ENCODE peak calls at places on chromosomes 13 and 19, in six cellular contexts. One of them, this sample, is unnamed. For H3K36me3, the result is how much of the 10 kb centered on the place peaks cover.

GRCh38 chr13:112891477-112892401 is 77.3 kb upstream of the MCF2L start:
- DNase-seq in cardiac muscle cell: no peak
- DNase-seq in left ventricle myocardium inferior: no peak
- DNase-seq in stomach: peak
- DNase-seq in uterus: no peak
- DNase-seq in heart left ventricle: no peak
- DNase-seq in this sample: no peak

GRCh38 chr13:44474122-44474910 is 100.7 kb downstream of the SERP2 start:
- DNase-seq in cardiac muscle cell: peak
- DNase-seq in left ventricle myocardium inferior: no peak
- DNase-seq in stomach: no peak
- DNase-seq in uterus: no peak
- DNase-seq in heart left ventricle: no peak
- DNase-seq in this sample: no peak

GRCh38 chr19:49542446-49542845 is 14.6 kb downstream of the RCN3 start:
- DNase-seq in cardiac muscle cell: no peak
- DNase-seq in left ventricle myocardium inferior: no peak
- DNase-seq in stomach: no peak
- DNase-seq in uterus: no peak
- DNase-seq in heart left ventricle: no peak
- DNase-seq in this sample: no peak

GRCh38 chr13:77563110-77563509 is 27.6 kb downstream of the SCEL start:
- DNase-seq in cardiac muscle cell: peak
- DNase-seq in left ventricle myocardium inferior: no peak
- DNase-seq in stomach: no peak
- DNase-seq in uterus: no peak
- DNase-seq in heart left ventricle: no peak
- DNase-seq in this sample: no peak

GRCh38 chr19:52942371-52943133 is 19.3 kb upstream of the ZNF888 start:
- DNase-seq in cardiac muscle cell: peak
- DNase-seq in left ventricle myocardium inferior: peak
- DNase-seq in stomach: peak
- DNase-seq in uterus: peak
- DNase-seq in heart left ventricle: peak
- DNase-seq in this sample: peak

GRCh38 chr19:31344403-31344802 is 4.8 kb downstream of the TSHZ3 start:
- DNase-seq in cardiac muscle cell: no peak
- DNase-seq in left ventricle myocardium inferior: no peak
- DNase-seq in stomach: no peak
- DNase-seq in uterus: peak
- DNase-seq in heart left ventricle: no peak
- DNase-seq in this sample: no peak

GRCh38 chr13:113317031-113317430 is 20.0 kb downstream of the LAMP1 start:
- DNase-seq in cardiac muscle cell: no peak
- DNase-seq in left ventricle myocardium inferior: no peak
- DNase-seq in stomach: no peak
- DNase-seq in uterus: no peak
- DNase-seq in heart left ventricle: no peak
- DNase-seq in this sample: no peak

GRCh38 chr13:23433171-23434153 is at the start of gene SACS:
- DNase-seq in cardiac muscle cell: peak
- DNase-seq in left ventricle myocardium inferior: no peak
- DNase-seq in stomach: no peak
- DNase-seq in uterus: no peak
- DNase-seq in heart left ventricle: no peak
- DNase-seq in this sample: no peak

GRCh38 chr13:62320129-62320724 is 904.6 kb upstream of the PCDH20 start:
- DNase-seq in cardiac muscle cell: peak
- DNase-seq in left ventricle myocardium inferior: no peak
- DNase-seq in stomach: no peak
- DNase-seq in uterus: no peak
- DNase-seq in heart left ventricle: no peak
- DNase-seq in this sample: no peak

GRCh38 chr13:109794095-109794494 is 7.7 kb upstream of the IRS2 start:
- DNase-seq in cardiac muscle cell: no peak
- DNase-seq in left ventricle myocardium inferior: no peak
- DNase-seq in stomach: no peak
- DNase-seq in uterus: no peak
- DNase-seq in heart left ventricle: no peak
- DNase-seq in this sample: peak

GRCh38 chr13:110560606-110561334 is 752 bp downstream of the RAB20 start:
- DNase-seq in cardiac muscle cell: peak
- DNase-seq in left ventricle myocardium inferior: peak
- DNase-seq in stomach: peak
- DNase-seq in uterus: peak
- DNase-seq in heart left ventricle: no peak
- DNase-seq in this sample: no peak

GRCh38 chr13:114034481-114034891 is 60.6 kb upstream of the C13orf46 start:
- DNase-seq in cardiac muscle cell: no peak
- DNase-seq in left ventricle myocardium inferior: no peak
- DNase-seq in stomach: no peak
- DNase-seq in uterus: no peak
- DNase-seq in heart left ventricle: no peak
- DNase-seq in this sample: no peak

GRCh38 chr13:22040810-22041364 is 370.0 kb downstream of the FGF9 start:
- DNase-seq in cardiac muscle cell: no peak
- DNase-seq in left ventricle myocardium inferior: no peak
- DNase-seq in stomach: no peak
- DNase-seq in uterus: no peak
- DNase-seq in heart left ventricle: no peak
- DNase-seq in this sample: no peak

GRCh38 chr19:38564981-38565685 is 52.6 kb downstream of the MAP4K1 start:
- DNase-seq in cardiac muscle cell: peak
- DNase-seq in left ventricle myocardium inferior: no peak
- DNase-seq in stomach: no peak
- DNase-seq in uterus: no peak
- DNase-seq in heart left ventricle: no peak
- DNase-seq in this sample: peak

GRCh38 chr19:47758433-47758784 is 13.1 kb downstream of the NOP53 start:
- DNase-seq in cardiac muscle cell: no peak
- DNase-seq in left ventricle myocardium inferior: no peak
- DNase-seq in stomach: no peak
- DNase-seq in uterus: no peak
- DNase-seq in heart left ventricle: no peak
- DNase-seq in this sample: no peak

GRCh38 chr13:65744761-65745160 is 1485.4 kb downstream of the PCDH9 start:
- DNase-seq in cardiac muscle cell: peak
- DNase-seq in left ventricle myocardium inferior: no peak
- DNase-seq in stomach: no peak
- DNase-seq in uterus: no peak
- DNase-seq in heart left ventricle: no peak
- DNase-seq in this sample: no peak

GRCh38 chr13:23723463-23723862 is 153.3 kb downstream of the TNFRSF19 start:
- DNase-seq in cardiac muscle cell: peak
- DNase-seq in left ventricle myocardium inferior: no peak
- DNase-seq in stomach: no peak
- DNase-seq in uterus: peak
- DNase-seq in heart left ventricle: no peak
- DNase-seq in this sample: no peak

GRCh38 chr13:46687810-46688209 is 109.2 kb downstream of the ESD start:
- DNase-seq in cardiac muscle cell: peak
- DNase-seq in left ventricle myocardium inferior: no peak
- DNase-seq in stomach: no peak
- DNase-seq in uterus: no peak
- DNase-seq in heart left ventricle: no peak
- DNase-seq in this sample: no peak

GRCh38 chr13:112943309-112944125 is 25.5 kb upstream of the MCF2L start:
- DNase-seq in cardiac muscle cell: peak
- DNase-seq in left ventricle myocardium inferior: peak
- DNase-seq in stomach: peak
- DNase-seq in uterus: no peak
- DNase-seq in heart left ventricle: peak
- DNase-seq in this sample: peak

GRCh38 chr19:50458396-50459066 is 17.8 kb upstream of the EMC10 start:
- DNase-seq in cardiac muscle cell: peak
- DNase-seq in left ventricle myocardium inferior: no peak
- DNase-seq in stomach: no peak
- DNase-seq in uterus: no peak
- DNase-seq in heart left ventricle: no peak
- DNase-seq in this sample: no peak

GRCh38 chr13:31798189-31798588 is 58.9 kb downstream of the RXFP2 start:
- DNase-seq in cardiac muscle cell: no peak
- DNase-seq in left ventricle myocardium inferior: no peak
- DNase-seq in stomach: no peak
- DNase-seq in uterus: no peak
- DNase-seq in heart left ventricle: no peak
- DNase-seq in this sample: no peak

GRCh38 chr13:103525530-103525929 is 459.3 kb upstream of the SLC10A2 start:
- DNase-seq in cardiac muscle cell: no peak
- DNase-seq in left ventricle myocardium inferior: no peak
- DNase-seq in stomach: no peak
- DNase-seq in uterus: no peak
- DNase-seq in heart left ventricle: no peak
- DNase-seq in this sample: no peak

GRCh38 chr13:36919833-36920611 is at the start of gene SMAD9:
- DNase-seq in cardiac muscle cell: peak
- DNase-seq in left ventricle myocardium inferior: peak
- DNase-seq in stomach: peak
- DNase-seq in uterus: peak
- DNase-seq in heart left ventricle: peak
- DNase-seq in this sample: peak

GRCh38 chr19:5680437-5681368 is at the start of the genes HSD11B1L and MICOS13:
- DNase-seq in cardiac muscle cell: peak
- DNase-seq in left ventricle myocardium inferior: peak
- DNase-seq in stomach: peak
- DNase-seq in uterus: peak
- DNase-seq in heart left ventricle: peak
- DNase-seq in this sample: peak

GRCh38 chr19:55702131-55702627 is 27.2 kb downstream of the EPN1 start:
- DNase-seq in cardiac muscle cell: peak
- DNase-seq in left ventricle myocardium inferior: no peak
- DNase-seq in stomach: peak
- DNase-seq in uterus: no peak
- DNase-seq in heart left ventricle: no peak
- DNase-seq in this sample: peak

GRCh38 chr19:55705972-55706371 is 30.9 kb downstream of the EPN1 start:
- DNase-seq in cardiac muscle cell: no peak
- DNase-seq in left ventricle myocardium inferior: no peak
- DNase-seq in stomach: no peak
- DNase-seq in uterus: no peak
- DNase-seq in heart left ventricle: no peak
- DNase-seq in this sample: no peak

GRCh38 chr19:55703790-55704215 is 28.8 kb downstream of the EPN1 start:
- DNase-seq in cardiac muscle cell: peak
- DNase-seq in left ventricle myocardium inferior: no peak
- DNase-seq in stomach: peak
- DNase-seq in uterus: no peak
- DNase-seq in heart left ventricle: peak
- DNase-seq in this sample: peak

GRCh38 chr19:55700813-55701212 is 25.8 kb downstream of the EPN1 start:
- DNase-seq in cardiac muscle cell: no peak
- DNase-seq in left ventricle myocardium inferior: no peak
- DNase-seq in stomach: no peak
- DNase-seq in uterus: no peak
- DNase-seq in heart left ventricle: no peak
- DNase-seq in this sample: peak

DNA sequence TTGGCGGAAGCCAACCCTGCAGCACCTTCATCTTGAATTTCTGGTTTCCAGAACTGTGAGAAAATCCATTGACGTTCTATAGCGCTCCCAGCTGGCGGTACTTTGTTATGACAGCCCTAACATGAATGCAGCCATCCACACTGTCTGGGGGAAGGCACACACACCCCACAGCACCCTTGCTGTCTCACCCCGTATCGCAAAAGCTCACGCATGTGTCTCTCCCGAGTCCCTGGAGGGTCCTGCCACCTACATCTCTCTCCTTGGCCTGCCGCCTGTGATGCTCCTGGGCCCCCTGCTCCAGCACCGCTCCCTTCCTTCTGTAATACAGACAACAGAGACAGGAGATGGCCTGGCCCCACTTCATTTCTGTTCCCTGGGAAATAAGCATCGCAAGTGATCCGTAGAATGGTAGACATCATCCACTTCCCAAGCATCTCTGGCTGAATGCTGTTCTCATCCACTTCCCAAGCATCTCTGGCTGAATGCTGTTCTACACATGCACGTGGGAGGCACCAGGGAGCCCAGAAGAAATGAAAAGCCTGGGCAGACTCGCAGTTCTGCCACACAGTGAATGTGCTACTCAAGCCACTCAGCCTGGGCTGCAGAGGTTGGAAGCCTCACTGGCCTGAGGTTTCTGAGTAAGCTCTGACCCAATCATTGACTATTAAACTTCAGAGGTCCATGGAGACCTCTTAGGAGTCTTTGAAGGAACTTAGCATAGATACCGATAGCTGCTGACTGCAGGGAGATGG is 29.6 kb downstream of the EPN1 start:
- DNase-seq in cardiac muscle cell: no peak
- DNase-seq in left ventricle myocardium inferior: no peak
- DNase-seq in stomach: no peak
- DNase-seq in uterus: no peak
- DNase-seq in heart left ventricle: no peak
- DNase-seq in this sample: peak
- TF ChIP-seq CTCF in cardiac muscle cell: no peak
- TF ChIP-seq CTCF in left ventricle myocardium inferior: no peak
- TF ChIP-seq CTCF in stomach: no peak
- TF ChIP-seq CTCF in uterus: no peak
- TF ChIP-seq CTCF in heart left ventricle: peak
- TF ChIP-seq CTCF in this sample: no peak

DNA sequence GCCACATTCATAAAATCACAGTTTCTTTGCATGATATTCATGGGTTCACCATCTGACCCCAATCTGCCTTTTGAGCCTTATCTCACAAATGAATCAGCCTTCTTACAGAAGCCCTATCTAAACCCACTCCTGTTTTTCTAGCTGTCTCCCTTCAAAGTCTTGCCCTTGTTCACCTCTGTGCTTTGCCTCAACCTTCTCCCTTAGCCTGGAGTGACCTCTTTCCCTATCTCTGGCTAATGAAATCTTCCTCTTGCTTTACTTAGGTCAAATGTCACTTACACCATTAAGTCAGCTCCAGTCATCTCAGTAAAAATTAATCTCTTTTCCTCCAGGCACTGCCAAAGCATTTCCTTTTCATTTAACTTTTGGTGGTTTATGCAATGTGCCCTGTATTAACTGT is 596.5 kb upstream of the MIR17HG start:
- DNase-seq in cardiac muscle cell: peak
- DNase-seq in left ventricle myocardium inferior: no peak
- DNase-seq in stomach: no peak
- DNase-seq in uterus: no peak
- DNase-seq in heart left ventricle: no peak
- DNase-seq in this sample: no peak
- H3K27ac ChIP-seq in cardiac muscle cell: no peak
- H3K27ac ChIP-seq in left ventricle myocardium inferior: no peak
- H3K27ac ChIP-seq in stomach: no peak
- H3K27ac ChIP-seq in uterus: no peak
- H3K27ac ChIP-seq in heart left ventricle: no peak
- H3K27ac ChIP-seq in this sample: no peak

GRCh38 chr19:57537953-57538547 is 10.9 kb downstream of the ZNF549 start:
- DNase-seq in cardiac muscle cell: no peak
- DNase-seq in left ventricle myocardium inferior: no peak
- DNase-seq in stomach: no peak
- DNase-seq in uterus: no peak
- DNase-seq in heart left ventricle: no peak
- DNase-seq in this sample: no peak
- H3K36me3 ChIP-seq in cardiac muscle cell: under half
- H3K36me3 ChIP-seq in left ventricle myocardium inferior: half or more
- H3K36me3 ChIP-seq in stomach: half or more
- H3K36me3 ChIP-seq in uterus: under half
- H3K36me3 ChIP-seq in heart left ventricle: half or more
- H3K36me3 ChIP-seq in this sample: under half

GRCh38 chr13:80413611-80414010 is 72.7 kb upstream of the SPRY2 start:
- DNase-seq in cardiac muscle cell: no peak
- DNase-seq in left ventricle myocardium inferior: no peak
- DNase-seq in stomach: no peak
- DNase-seq in uterus: no peak
- DNase-seq in heart left ventricle: no peak
- DNase-seq in this sample: no peak

GRCh38 chr13:80419416-80419815 is 78.5 kb upstream of the SPRY2 start:
- DNase-seq in cardiac muscle cell: no peak
- DNase-seq in left ventricle myocardium inferior: no peak
- DNase-seq in stomach: no peak
- DNase-seq in uterus: no peak
- DNase-seq in heart left ventricle: no peak
- DNase-seq in this sample: no peak
- TF ChIP-seq CTCF in cardiac muscle cell: no peak
- TF ChIP-seq CTCF in left ventricle myocardium inferior: no peak
- TF ChIP-seq CTCF in stomach: no peak
- TF ChIP-seq CTCF in uterus: no peak
- TF ChIP-seq CTCF in heart left ventricle: no peak
- TF ChIP-seq CTCF in this sample: no peak

This sample was measured in upper lobe of right lung.